ENCODE peak calls at places on chromosomes 12 and 14, in seven cellular contexts. One of them, this sample, is unnamed.

GRCh38 chr14:43503508-43503907 is 1003.6 kb downstream of the FSCB start:
- DNase-seq in left ventricle myocardium inferior: no peak
- DNase-seq in NCI-H1694 treated with DMSO at 0.1 percent for 48 hours: no peak
- DNase-seq in activated T-helper 1 cell treated with Interleukin-2 at 50 U/mL for 16 hours: no peak
- DNase-seq in testis: no peak
- DNase-seq in T-helper 1 cell: no peak
- DNase-seq in stimulated activated CD4-positive, alpha-beta T cell treated with anti-CD3 and anti-CD28 coated beads, Interleukin-12 subunit alpha, Interleukin-12 subunit beta, amount 100 ng/mL, for 4 hours: no peak
- DNase-seq in this sample: no peak

GRCh38 chr14:54882521-54882920 is 20.1 kb downstream of the GCH1 start:
- DNase-seq in left ventricle myocardium inferior: no peak
- DNase-seq in NCI-H1694 treated with DMSO at 0.1 percent for 48 hours: peak
- DNase-seq in activated T-helper 1 cell treated with Interleukin-2 at 50 U/mL for 16 hours: no peak
- DNase-seq in testis: no peak
- DNase-seq in T-helper 1 cell: no peak
- DNase-seq in stimulated activated CD4-positive, alpha-beta T cell treated with anti-CD3 and anti-CD28 coated beads, Interleukin-12 subunit alpha, Interleukin-12 subunit beta, amount 100 ng/mL, for 4 hours: no peak
- DNase-seq in this sample: no peak

GRCh38 chr14:46920542-46920941 is 269.0 kb upstream of the RPL10L start:
- DNase-seq in left ventricle myocardium inferior: no peak
- DNase-seq in NCI-H1694 treated with DMSO at 0.1 percent for 48 hours: no peak
- DNase-seq in activated T-helper 1 cell treated with Interleukin-2 at 50 U/mL for 16 hours: no peak
- DNase-seq in testis: no peak
- DNase-seq in T-helper 1 cell: no peak
- DNase-seq in stimulated activated CD4-positive, alpha-beta T cell treated with anti-CD3 and anti-CD28 coated beads, Interleukin-12 subunit alpha, Interleukin-12 subunit beta, amount 100 ng/mL, for 4 hours: no peak
- DNase-seq in this sample: no peak

GRCh38 chr12:16913832-16914490 is 308.0 kb upstream of the LMO3 start:
- DNase-seq in left ventricle myocardium inferior: no peak
- DNase-seq in NCI-H1694 treated with DMSO at 0.1 percent for 48 hours: no peak
- DNase-seq in activated T-helper 1 cell treated with Interleukin-2 at 50 U/mL for 16 hours: no peak
- DNase-seq in testis: no peak
- DNase-seq in T-helper 1 cell: no peak
- DNase-seq in stimulated activated CD4-positive, alpha-beta T cell treated with anti-CD3 and anti-CD28 coated beads, Interleukin-12 subunit alpha, Interleukin-12 subunit beta, amount 100 ng/mL, for 4 hours: no peak
- DNase-seq in this sample: no peak

GRCh38 chr12:92968201-92968813 is 39.2 kb upstream of the EEA1 start:
- DNase-seq in left ventricle myocardium inferior: no peak
- DNase-seq in NCI-H1694 treated with DMSO at 0.1 percent for 48 hours: no peak
- DNase-seq in activated T-helper 1 cell treated with Interleukin-2 at 50 U/mL for 16 hours: no peak
- DNase-seq in testis: no peak
- DNase-seq in T-helper 1 cell: no peak
- DNase-seq in stimulated activated CD4-positive, alpha-beta T cell treated with anti-CD3 and anti-CD28 coated beads, Interleukin-12 subunit alpha, Interleukin-12 subunit beta, amount 100 ng/mL, for 4 hours: no peak
- DNase-seq in this sample: no peak

GRCh38 chr14:85702937-85703336 is 173.0 kb downstream of the FLRT2 start:
- DNase-seq in left ventricle myocardium inferior: no peak
- DNase-seq in NCI-H1694 treated with DMSO at 0.1 percent for 48 hours: no peak
- DNase-seq in activated T-helper 1 cell treated with Interleukin-2 at 50 U/mL for 16 hours: no peak
- DNase-seq in testis: no peak
- DNase-seq in T-helper 1 cell: no peak
- DNase-seq in stimulated activated CD4-positive, alpha-beta T cell treated with anti-CD3 and anti-CD28 coated beads, Interleukin-12 subunit alpha, Interleukin-12 subunit beta, amount 100 ng/mL, for 4 hours: no peak
- DNase-seq in this sample: no peak

GRCh38 chr14:61281186-61281676 is at the start of gene TMEM30B:
- DNase-seq in left ventricle myocardium inferior: no peak
- DNase-seq in NCI-H1694 treated with DMSO at 0.1 percent for 48 hours: no peak
- DNase-seq in activated T-helper 1 cell treated with Interleukin-2 at 50 U/mL for 16 hours: peak
- DNase-seq in testis: peak
- DNase-seq in T-helper 1 cell: no peak
- DNase-seq in stimulated activated CD4-positive, alpha-beta T cell treated with anti-CD3 and anti-CD28 coated beads, Interleukin-12 subunit alpha, Interleukin-12 subunit beta, amount 100 ng/mL, for 4 hours: peak
- DNase-seq in this sample: peak

GRCh38 chr14:78566017-78566858 is 396.1 kb downstream of the NRXN3 start:
- DNase-seq in left ventricle myocardium inferior: peak
- DNase-seq in NCI-H1694 treated with DMSO at 0.1 percent for 48 hours: peak
- DNase-seq in activated T-helper 1 cell treated with Interleukin-2 at 50 U/mL for 16 hours: peak
- DNase-seq in testis: peak
- DNase-seq in T-helper 1 cell: peak
- DNase-seq in stimulated activated CD4-positive, alpha-beta T cell treated with anti-CD3 and anti-CD28 coated beads, Interleukin-12 subunit alpha, Interleukin-12 subunit beta, amount 100 ng/mL, for 4 hours: peak
- DNase-seq in this sample: peak

GRCh38 chr12:122834229-122834920 is 882 bp upstream of the HIP1R start:
- DNase-seq in left ventricle myocardium inferior: no peak
- DNase-seq in NCI-H1694 treated with DMSO at 0.1 percent for 48 hours: peak
- DNase-seq in activated T-helper 1 cell treated with Interleukin-2 at 50 U/mL for 16 hours: no peak
- DNase-seq in testis: peak
- DNase-seq in T-helper 1 cell: no peak
- DNase-seq in stimulated activated CD4-positive, alpha-beta T cell treated with anti-CD3 and anti-CD28 coated beads, Interleukin-12 subunit alpha, Interleukin-12 subunit beta, amount 100 ng/mL, for 4 hours: no peak
- DNase-seq in this sample: no peak

GRCh38 chr12:12823308-12823707 is 10.2 kb downstream of the DDX47 start:
- DNase-seq in left ventricle myocardium inferior: no peak
- DNase-seq in NCI-H1694 treated with DMSO at 0.1 percent for 48 hours: no peak
- DNase-seq in activated T-helper 1 cell treated with Interleukin-2 at 50 U/mL for 16 hours: no peak
- DNase-seq in testis: no peak
- DNase-seq in T-helper 1 cell: no peak
- DNase-seq in stimulated activated CD4-positive, alpha-beta T cell treated with anti-CD3 and anti-CD28 coated beads, Interleukin-12 subunit alpha, Interleukin-12 subunit beta, amount 100 ng/mL, for 4 hours: no peak
- DNase-seq in this sample: no peak

GRCh38 chr12:47812797-47813490 is 6.8 kb downstream of the HDAC7 start:
- DNase-seq in left ventricle myocardium inferior: peak
- DNase-seq in NCI-H1694 treated with DMSO at 0.1 percent for 48 hours: no peak
- DNase-seq in activated T-helper 1 cell treated with Interleukin-2 at 50 U/mL for 16 hours: peak
- DNase-seq in testis: peak
- DNase-seq in T-helper 1 cell: peak
- DNase-seq in stimulated activated CD4-positive, alpha-beta T cell treated with anti-CD3 and anti-CD28 coated beads, Interleukin-12 subunit alpha, Interleukin-12 subunit beta, amount 100 ng/mL, for 4 hours: peak
- DNase-seq in this sample: peak

GRCh38 chr14:79016828-79017505 is 846.8 kb downstream of the NRXN3 start:
- DNase-seq in left ventricle myocardium inferior: no peak
- DNase-seq in NCI-H1694 treated with DMSO at 0.1 percent for 48 hours: peak
- DNase-seq in activated T-helper 1 cell treated with Interleukin-2 at 50 U/mL for 16 hours: no peak
- DNase-seq in testis: no peak
- DNase-seq in T-helper 1 cell: no peak
- DNase-seq in stimulated activated CD4-positive, alpha-beta T cell treated with anti-CD3 and anti-CD28 coated beads, Interleukin-12 subunit alpha, Interleukin-12 subunit beta, amount 100 ng/mL, for 4 hours: no peak
- DNase-seq in this sample: no peak

GRCh38 chr14:35352274-35353233 is 52.0 kb downstream of the NFKBIA start:
- DNase-seq in left ventricle myocardium inferior: no peak
- DNase-seq in NCI-H1694 treated with DMSO at 0.1 percent for 48 hours: no peak
- DNase-seq in activated T-helper 1 cell treated with Interleukin-2 at 50 U/mL for 16 hours: no peak
- DNase-seq in testis: peak
- DNase-seq in T-helper 1 cell: no peak
- DNase-seq in stimulated activated CD4-positive, alpha-beta T cell treated with anti-CD3 and anti-CD28 coated beads, Interleukin-12 subunit alpha, Interleukin-12 subunit beta, amount 100 ng/mL, for 4 hours: no peak
- DNase-seq in this sample: no peak

GRCh38 chr12:52924764-52925716 is 20.2 kb upstream of the KRT8 start:
- DNase-seq in left ventricle myocardium inferior: no peak
- DNase-seq in NCI-H1694 treated with DMSO at 0.1 percent for 48 hours: no peak
- DNase-seq in activated T-helper 1 cell treated with Interleukin-2 at 50 U/mL for 16 hours: no peak
- DNase-seq in testis: no peak
- DNase-seq in T-helper 1 cell: no peak
- DNase-seq in stimulated activated CD4-positive, alpha-beta T cell treated with anti-CD3 and anti-CD28 coated beads, Interleukin-12 subunit alpha, Interleukin-12 subunit beta, amount 100 ng/mL, for 4 hours: no peak
- DNase-seq in this sample: no peak

GRCh38 chr12:11730299-11731041 is 81.0 kb downstream of the ETV6 start:
- DNase-seq in left ventricle myocardium inferior: no peak
- DNase-seq in NCI-H1694 treated with DMSO at 0.1 percent for 48 hours: no peak
- DNase-seq in activated T-helper 1 cell treated with Interleukin-2 at 50 U/mL for 16 hours: no peak
- DNase-seq in testis: no peak
- DNase-seq in T-helper 1 cell: no peak
- DNase-seq in stimulated activated CD4-positive, alpha-beta T cell treated with anti-CD3 and anti-CD28 coated beads, Interleukin-12 subunit alpha, Interleukin-12 subunit beta, amount 100 ng/mL, for 4 hours: no peak
- DNase-seq in this sample: no peak

GRCh38 chr12:56872366-56872765 is 61.8 kb downstream of the SDR9C7 start:
- DNase-seq in left ventricle myocardium inferior: no peak
- DNase-seq in NCI-H1694 treated with DMSO at 0.1 percent for 48 hours: no peak
- DNase-seq in activated T-helper 1 cell treated with Interleukin-2 at 50 U/mL for 16 hours: no peak
- DNase-seq in testis: no peak
- DNase-seq in T-helper 1 cell: no peak
- DNase-seq in stimulated activated CD4-positive, alpha-beta T cell treated with anti-CD3 and anti-CD28 coated beads, Interleukin-12 subunit alpha, Interleukin-12 subunit beta, amount 100 ng/mL, for 4 hours: no peak
- DNase-seq in this sample: no peak

GRCh38 chr14:101408077-101408831 is 153.0 kb upstream of the DIO3 start:
- DNase-seq in left ventricle myocardium inferior: no peak
- DNase-seq in NCI-H1694 treated with DMSO at 0.1 percent for 48 hours: no peak
- DNase-seq in activated T-helper 1 cell treated with Interleukin-2 at 50 U/mL for 16 hours: no peak
- DNase-seq in testis: no peak
- DNase-seq in T-helper 1 cell: no peak
- DNase-seq in stimulated activated CD4-positive, alpha-beta T cell treated with anti-CD3 and anti-CD28 coated beads, Interleukin-12 subunit alpha, Interleukin-12 subunit beta, amount 100 ng/mL, for 4 hours: no peak
- DNase-seq in this sample: no peak

GRCh38 chr14:100750762-100751699 is 24.3 kb downstream of the DLK1 start:
- DNase-seq in left ventricle myocardium inferior: no peak
- DNase-seq in NCI-H1694 treated with DMSO at 0.1 percent for 48 hours: no peak
- DNase-seq in activated T-helper 1 cell treated with Interleukin-2 at 50 U/mL for 16 hours: no peak
- DNase-seq in testis: no peak
- DNase-seq in T-helper 1 cell: no peak
- DNase-seq in stimulated activated CD4-positive, alpha-beta T cell treated with anti-CD3 and anti-CD28 coated beads, Interleukin-12 subunit alpha, Interleukin-12 subunit beta, amount 100 ng/mL, for 4 hours: no peak
- DNase-seq in this sample: no peak

GRCh38 chr14:20794644-20795369 is 7.8 kb downstream of the RNASE1 start:
- DNase-seq in left ventricle myocardium inferior: no peak
- DNase-seq in NCI-H1694 treated with DMSO at 0.1 percent for 48 hours: no peak
- DNase-seq in activated T-helper 1 cell treated with Interleukin-2 at 50 U/mL for 16 hours: no peak
- DNase-seq in testis: no peak
- DNase-seq in T-helper 1 cell: no peak
- DNase-seq in stimulated activated CD4-positive, alpha-beta T cell treated with anti-CD3 and anti-CD28 coated beads, Interleukin-12 subunit alpha, Interleukin-12 subunit beta, amount 100 ng/mL, for 4 hours: no peak
- DNase-seq in this sample: no peak

GRCh38 chr12:99620159-99620479 is 27.4 kb upstream of the GARIN6 start:
- DNase-seq in left ventricle myocardium inferior: no peak
- DNase-seq in NCI-H1694 treated with DMSO at 0.1 percent for 48 hours: no peak
- DNase-seq in activated T-helper 1 cell treated with Interleukin-2 at 50 U/mL for 16 hours: no peak
- DNase-seq in testis: no peak
- DNase-seq in T-helper 1 cell: no peak
- DNase-seq in stimulated activated CD4-positive, alpha-beta T cell treated with anti-CD3 and anti-CD28 coated beads, Interleukin-12 subunit alpha, Interleukin-12 subunit beta, amount 100 ng/mL, for 4 hours: no peak
- DNase-seq in this sample: no peak

GRCh38 chr12:57235012-57235727 is 5.7 kb downstream of the SHMT2 start:
- DNase-seq in left ventricle myocardium inferior: peak
- DNase-seq in NCI-H1694 treated with DMSO at 0.1 percent for 48 hours: no peak
- DNase-seq in activated T-helper 1 cell treated with Interleukin-2 at 50 U/mL for 16 hours: no peak
- DNase-seq in testis: no peak
- DNase-seq in T-helper 1 cell: no peak
- DNase-seq in stimulated activated CD4-positive, alpha-beta T cell treated with anti-CD3 and anti-CD28 coated beads, Interleukin-12 subunit alpha, Interleukin-12 subunit beta, amount 100 ng/mL, for 4 hours: no peak
- DNase-seq in this sample: no peak

GRCh38 chr12:113413488-113413939 is 8.7 kb upstream of the SDSL start:
- DNase-seq in left ventricle myocardium inferior: no peak
- DNase-seq in NCI-H1694 treated with DMSO at 0.1 percent for 48 hours: no peak
- DNase-seq in activated T-helper 1 cell treated with Interleukin-2 at 50 U/mL for 16 hours: no peak
- DNase-seq in testis: no peak
- DNase-seq in T-helper 1 cell: no peak
- DNase-seq in stimulated activated CD4-positive, alpha-beta T cell treated with anti-CD3 and anti-CD28 coated beads, Interleukin-12 subunit alpha, Interleukin-12 subunit beta, amount 100 ng/mL, for 4 hours: no peak
- DNase-seq in this sample: no peak

GRCh38 chr12:34604227-34604626 is 581.9 kb downstream of the ALG10 start:
- DNase-seq in left ventricle myocardium inferior: no peak
- DNase-seq in NCI-H1694 treated with DMSO at 0.1 percent for 48 hours: no peak
- DNase-seq in activated T-helper 1 cell treated with Interleukin-2 at 50 U/mL for 16 hours: no peak
- DNase-seq in testis: no peak
- DNase-seq in T-helper 1 cell: no peak
- DNase-seq in stimulated activated CD4-positive, alpha-beta T cell treated with anti-CD3 and anti-CD28 coated beads, Interleukin-12 subunit alpha, Interleukin-12 subunit beta, amount 100 ng/mL, for 4 hours: no peak
- DNase-seq in this sample: no peak

GRCh38 chr14:105898482-105899010 is 372.2 kb downstream of the TMEM121 start:
- DNase-seq in left ventricle myocardium inferior: no peak
- DNase-seq in NCI-H1694 treated with DMSO at 0.1 percent for 48 hours: no peak
- DNase-seq in activated T-helper 1 cell treated with Interleukin-2 at 50 U/mL for 16 hours: no peak
- DNase-seq in testis: no peak
- DNase-seq in T-helper 1 cell: no peak
- DNase-seq in stimulated activated CD4-positive, alpha-beta T cell treated with anti-CD3 and anti-CD28 coated beads, Interleukin-12 subunit alpha, Interleukin-12 subunit beta, amount 100 ng/mL, for 4 hours: no peak
- DNase-seq in this sample: no peak

GRCh38 chr14:93543766-93544165 is 113.0 kb downstream of the UNC79 start:
- DNase-seq in left ventricle myocardium inferior: no peak
- DNase-seq in NCI-H1694 treated with DMSO at 0.1 percent for 48 hours: peak
- DNase-seq in activated T-helper 1 cell treated with Interleukin-2 at 50 U/mL for 16 hours: no peak
- DNase-seq in testis: no peak
- DNase-seq in T-helper 1 cell: no peak
- DNase-seq in stimulated activated CD4-positive, alpha-beta T cell treated with anti-CD3 and anti-CD28 coated beads, Interleukin-12 subunit alpha, Interleukin-12 subunit beta, amount 100 ng/mL, for 4 hours: no peak
- DNase-seq in this sample: no peak

GRCh38 chr12:104360988-104361707 is 57.6 kb downstream of the EID3 start:
- DNase-seq in left ventricle myocardium inferior: no peak
- DNase-seq in NCI-H1694 treated with DMSO at 0.1 percent for 48 hours: no peak
- DNase-seq in activated T-helper 1 cell treated with Interleukin-2 at 50 U/mL for 16 hours: no peak
- DNase-seq in testis: no peak
- DNase-seq in T-helper 1 cell: no peak
- DNase-seq in stimulated activated CD4-positive, alpha-beta T cell treated with anti-CD3 and anti-CD28 coated beads, Interleukin-12 subunit alpha, Interleukin-12 subunit beta, amount 100 ng/mL, for 4 hours: no peak
- DNase-seq in this sample: no peak